ENCODE peak calls at places on chromosomes 3 and 15, in five cellular contexts. F, B, O, E and K are unnamed samples.
A peak's percentile ranks its signal among the peaks of the same experiment; 100 is the strongest.

GRCh38 chr15:35626531-35626930 is 80.6 kb upstream of the DPH6 start:
- DNase-seq in F (no peak), B (no peak), O (no peak), E (no peak), K (no peak)

GRCh38 chr3:173799073-173799830 is 401.7 kb downstream of the NLGN1 start:
- DNase-seq in F (no peak), B (no peak), O (no peak), E (no peak), K (no peak)

GRCh38 chr3:147361671-147362420 is 44.5 kb downstream of the ZIC4 start:
- DNase-seq in F (no peak), B (peak; percentile 62), O (no peak), E (peak; percentile 39), K (no peak)

GRCh38 chr15:75230524-75231371 is 27.4 kb upstream of the GOLGA6C start:
- DNase-seq in F (peak; percentile 52), B (no peak), O (no peak), E (peak; percentile 5), K (no peak)

GRCh38 chr15:50141856-50142255 is 22.8 kb upstream of the ATP8B4 start:
- DNase-seq in F (no peak), B (no peak), O (no peak), E (no peak), K (no peak)

GRCh38 chr15:48096355-48096786 is 24.4 kb upstream of the SLC24A5 start:
- DNase-seq in F (no peak), B (no peak), O (no peak), E (no peak), K (no peak)

GRCh38 chr3:139518926-139519842 is 20.4 kb downstream of the RBP1 start:
- DNase-seq in F (no peak), B (no peak), O (no peak), E (no peak), K (no peak)

GRCh38 chr3:65173841-65174240 is 486.0 kb upstream of the ADAMTS9 start:
- DNase-seq in F (no peak), B (no peak), O (no peak), E (no peak), K (no peak)

GRCh38 chr15:25094519-25094918 is 139.7 kb downstream of the SNRPN start:
- DNase-seq in F (no peak), B (no peak), O (no peak), E (no peak), K (no peak)
- H3K9me3 ChIP-seq in F (peaks cover 10% of the 10 kb centered on the region), B (no peaks in the 10 kb centered on the region), O (peaks cover 86% of the 10 kb centered on the region), E (peaks cover 30% of the 10 kb centered on the region), K (peaks cover 96% of the 10 kb centered on the region)

GRCh38 chr3:13016083-13016725 is 57.0 kb downstream of the IQSEC1 start:
- DNase-seq in F (peak; percentile 81), B (no peak), O (peak; percentile 78), E (peak; percentile 82), K (no peak)
- TF ChIP-seq POLR2AphosphoS5 in F (peak; percentile 33), B (no peak), O (peak; percentile 67), E (no peak), K (no peak)

GRCh38 chr15:25247418-25248030 is 191.3 kb downstream of the UBE3A start:
- DNase-seq in F (no peak), B (no peak), O (no peak), E (peak; percentile 1), K (peak; percentile 27)
- H3K9me3 ChIP-seq in F (peaks cover 6% of the 10 kb centered on the region), B (no peaks in the 10 kb centered on the region), O (peaks cover 82% of the 10 kb centered on the region), E (peaks cover 10% of the 10 kb centered on the region), K (peaks cover 85% of the 10 kb centered on the region)

GRCh38 chr3:184348057-184348382 is 10.6 kb downstream of the FAM131A start:
- DNase-seq in F (no peak), B (peak; percentile 48), O (no peak), E (no peak), K (no peak)

GRCh38 chr3:184346480-184346879 is 9.1 kb downstream of the FAM131A start:
- DNase-seq in F (no peak), B (no peak), O (no peak), E (no peak), K (no peak)

GRCh38 chr3:184344579-184345350 is 7.4 kb downstream of the FAM131A start:
- DNase-seq in F (no peak), B (no peak), O (no peak), E (no peak), K (no peak)

GRCh38 chr3:184347321-184348056 is 10.1 kb downstream of the FAM131A start:
- DNase-seq in F (no peak), B (peak; percentile 87), O (no peak), E (no peak), K (no peak)

GRCh38 chr3:184345678-184346144 is 8.3 kb downstream of the FAM131A start:
- DNase-seq in F (no peak), B (peak; percentile 88), O (peak; percentile 89), E (peak; percentile 86), K (peak; percentile 75)
- TF ChIP-seq POLR2AphosphoS5 in F (peak; percentile 16), B (no peak), O (no peak), E (no peak), K (peak; percentile 53)

GRCh38 chr3:124557-125179 is 71.9 kb upstream of the CHL1 start:
- DNase-seq in F (no peak), B (no peak), O (no peak), E (no peak), K (no peak)
- H3K9me3 ChIP-seq in F (no peaks in the 10 kb centered on the region), B (peaks cover 2% of the 10 kb centered on the region), O (no peaks in the 10 kb centered on the region), E (no peaks in the 10 kb centered on the region), K (no peaks in the 10 kb centered on the region)

GRCh38 chr3:182215881-182216280 is 504.2 kb downstream of the SOX2 start:
- DNase-seq in F (no peak), B (no peak), O (no peak), E (no peak), K (no peak)
- TF ChIP-seq POLR2AphosphoS5 in F (no peak), B (no peak), O (no peak), E (no peak), K (no peak)

GRCh38 chr15:27086800-27087199 is 115.8 kb downstream of the GABRG3 start:
- DNase-seq in F (no peak), B (no peak), O (no peak), E (no peak), K (no peak)
- H3K9me3 ChIP-seq in F (no peaks in the 10 kb centered on the region), B (peaks cover 4% of the 10 kb centered on the region), O (peaks cover 15% of the 10 kb centered on the region), E (peaks cover 3% of the 10 kb centered on the region), K (peaks cover 10% of the 10 kb centered on the region)

DNA sequence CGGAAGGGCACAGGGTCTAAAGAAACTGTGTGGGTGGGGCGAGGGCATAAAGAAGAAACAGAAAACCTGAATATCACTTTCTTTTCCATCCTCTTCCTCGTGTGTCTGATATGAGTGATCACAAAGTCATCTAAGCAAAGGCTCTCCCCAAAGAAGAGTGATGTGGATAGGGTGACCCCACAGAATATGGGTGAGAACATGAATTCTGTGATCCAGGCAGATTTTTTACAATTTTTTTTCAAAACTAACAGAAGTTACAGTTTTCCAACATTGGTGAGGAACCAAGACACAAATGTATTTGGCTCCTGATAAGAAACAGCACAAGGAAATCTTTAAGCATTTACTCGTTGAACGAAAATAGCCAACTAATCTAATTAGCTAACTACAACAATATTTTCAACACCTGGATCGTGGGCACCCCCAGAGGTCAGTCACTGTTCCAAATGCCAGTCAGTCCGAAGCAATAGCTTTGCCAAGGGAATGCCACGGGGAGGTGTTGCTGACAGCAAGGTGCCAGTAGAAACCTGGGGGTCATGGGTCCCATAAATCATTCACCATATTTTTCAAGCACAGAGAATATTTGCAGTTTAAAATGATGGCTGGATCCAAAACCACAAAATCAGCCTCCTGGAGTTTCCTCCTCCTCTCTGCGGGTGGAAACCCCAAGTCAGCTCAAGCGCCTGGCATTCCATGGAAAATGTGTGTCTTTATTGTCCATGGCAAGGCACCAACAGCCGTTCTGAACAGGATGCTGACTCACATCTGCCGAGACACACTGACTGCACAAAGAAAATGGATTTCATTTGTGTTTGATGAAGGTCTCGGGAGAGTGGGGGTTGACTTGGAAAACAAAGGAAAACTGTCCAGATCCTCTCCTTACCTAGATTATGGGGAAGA is 26.7 kb downstream of the ANXA2 start:
- DNase-seq in F (peak; percentile 91), B (no peak), O (peak; percentile 51), E (peak; percentile 73), K (peak; percentile 79)
- TF ChIP-seq POLR2AphosphoS5 in F (peak; percentile 78), B (no peak), O (peak; percentile 73), E (peak; percentile 74), K (peak; percentile 94)

GRCh38 chr3:142444343-142444742 is 3.5 kb downstream of the XRN1 start:
- DNase-seq in F (no peak), B (no peak), O (no peak), E (no peak), K (no peak)

GRCh38 chr3:142447308-142447851 is 457 bp downstream of the XRN1 start:
- DNase-seq in F (peak; percentile 68), B (peak; percentile 56), O (peak; percentile 53), E (peak; percentile 44), K (peak; percentile 30)

GRCh38 chr3:142448424-142448823 is 587 bp upstream of the XRN1 start:
- DNase-seq in F (no peak), B (peak; percentile 12), O (no peak), E (no peak), K (no peak)

GRCh38 chr3:142447852-142448315 is at the start of gene XRN1:
- DNase-seq in F (peak; percentile 96), B (peak; percentile 96), O (peak; percentile 97), E (peak; percentile 97), K (peak; percentile 93)

DNA sequence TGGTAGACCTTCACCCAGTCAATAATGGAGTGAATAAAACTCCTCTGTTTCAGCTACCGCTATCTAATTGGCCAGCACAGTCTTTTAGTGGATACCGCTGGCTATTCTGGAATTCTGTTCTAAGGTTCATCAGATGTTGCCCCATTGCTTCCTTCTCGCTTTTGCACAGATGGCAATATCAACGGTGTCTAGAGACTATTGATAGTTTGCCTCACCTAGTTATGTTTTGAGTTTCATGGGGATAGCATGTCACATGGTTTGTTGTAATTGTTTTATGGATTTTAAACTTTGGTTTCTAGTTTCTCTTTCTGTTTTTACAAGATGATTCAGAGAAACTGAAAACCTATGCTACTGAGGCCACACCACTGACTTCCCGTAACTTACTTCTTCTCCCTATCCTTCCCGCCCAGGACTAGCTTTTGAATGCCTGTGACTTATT is 2.0 kb downstream of the XRN1 start:
- DNase-seq in F (no peak), B (peak; percentile 30), O (no peak), E (peak; percentile 31), K (no peak)
- H3K9me3 ChIP-seq in F (no peaks in the 10 kb centered on the region), B (peaks cover 6% of the 10 kb centered on the region), O (no peaks in the 10 kb centered on the region), E (no peaks in the 10 kb centered on the region), K (no peaks in the 10 kb centered on the region)

GRCh38 chr3:143137637-143138036 is 18.1 kb downstream of the CHST2 start:
- DNase-seq in F (no peak), B (no peak), O (no peak), E (no peak), K (no peak)

GRCh38 chr3:143134446-143134845 is 14.9 kb downstream of the CHST2 start:
- DNase-seq in F (no peak), B (no peak), O (no peak), E (no peak), K (no peak)

GRCh38 chr3:143132246-143132980 is 12.8 kb downstream of the CHST2 start:
- DNase-seq in F (no peak), B (no peak), O (no peak), E (no peak), K (no peak)

GRCh38 chr3:143138948-143139347 is 19.4 kb downstream of the CHST2 start:
- DNase-seq in F (no peak), B (no peak), O (no peak), E (no peak), K (no peak)

GRCh38 chr3:143135150-143135549 is 15.6 kb downstream of the CHST2 start:
- DNase-seq in F (no peak), B (peak; percentile 40), O (peak; percentile 45), E (no peak), K (no peak)
- TF ChIP-seq POLR2AphosphoS5 in F (no peak), B (no peak), O (no peak), E (no peak), K (no peak)